ENCODE peak calls at places on chromosomes 11 and 22, in six cellular contexts. F is A549, A is endothelial cell of umbilical vein, J is K562, Y is HepG2, V is GM12878. C is an unnamed sample.

GRCh38 chr11:69931994-69932910 is 113.0 kb upstream of the FGF3 start:
- DNase-seq in V (no peak), Y (no peak), A (no peak), F (no peak), J (no peak), C (no peak)

GRCh38 chr11:92790376-92790775 is 179.1 kb upstream of the MTNR1B start:
- DNase-seq in V (no peak), Y (no peak), A (no peak), J (no peak), F (no peak), C (no peak)

GRCh38 chr11:33000181-33000580 is 15.5 kb upstream of the DEPDC7 start:
- DNase-seq in A (peak; percentile 60), Y (no peak), F (no peak), V (no peak), J (no peak), C (no peak)

GRCh38 chr11:132904091-132904490 is 628.2 kb downstream of the OPCML start:
- DNase-seq in F (no peak), J (no peak), Y (no peak), A (no peak), V (no peak), C (no peak)

GRCh38 chr11:2807801-2808241 is 77.8 kb downstream of the CDKN1C start:
- DNase-seq in Y (no peak), J (no peak), A (no peak), V (no peak), F (no peak), C (no peak)

GRCh38 chr22:48644108-48644507 is 1183.6 kb downstream of the BRD1 start:
- DNase-seq in Y (peak; percentile 46), F (no peak), J (no peak), V (no peak), A (no peak), C (peak; percentile 89)

GRCh38 chr11:9512370-9513019 is 51.7 kb downstream of the ZNF143 start:
- DNase-seq in F (no peak), J (no peak), V (no peak), Y (peak; percentile 28), A (no peak), C (no peak)

GRCh38 chr11:3022982-3023381 is 30.9 kb upstream of the NAP1L4 start:
- DNase-seq in Y (no peak), A (no peak), J (no peak), V (no peak), F (no peak), C (no peak)

GRCh38 chr11:70220920-70221319 is 17.8 kb downstream of the FADD start:
- DNase-seq in J (no peak), F (no peak), Y (no peak), A (no peak), V (no peak), C (no peak)

GRCh38 chr11:67382481-67383136 is 9.2 kb upstream of the RAD9A start:
- DNase-seq in Y (peak; percentile 67), J (peak; percentile 68), F (peak; percentile 74), V (no peak), A (peak; percentile 72), C (peak; percentile 90)

GRCh38 chr11:35962373-35963138 is 18.7 kb downstream of the LDLRAD3 start:
- DNase-seq in V (no peak), F (no peak), J (no peak), A (no peak), Y (no peak), C (no peak)

GRCh38 chr22:25488244-25489020 is 76.0 kb upstream of the GRK3 start:
- DNase-seq in Y (peak; percentile 52), V (peak; percentile 26), A (peak; percentile 71), F (peak; percentile 13), J (no peak), C (peak; percentile 18)

GRCh38 chr22:36510966-36511881 is 4.4 kb upstream of the FOXRED2 start:
- DNase-seq in F (peak; percentile 52), Y (peak; percentile 54), A (peak; percentile 52), V (no peak), J (no peak), C (peak; percentile 55)

GRCh38 chr11:121740902-121741301 is 288.1 kb upstream of the SORL1-AS1 start:
- DNase-seq in Y (no peak), J (no peak), F (no peak), V (no peak), A (no peak), C (no peak)

GRCh38 chr11:68441466-68442230 is 18.9 kb upstream of the PPP6R3 start:
- DNase-seq in Y (no peak), J (no peak), V (no peak), F (no peak), A (no peak), C (peak; percentile 83)

GRCh38 chr22:50525991-50526848 is 822 bp upstream of the SCO2 start:
- DNase-seq in A (peak; percentile 73), Y (peak; percentile 44), V (no peak), J (peak; percentile 78), F (peak; percentile 53), C (peak; percentile 89)

GRCh38 chr22:35451602-35452001 is 51.7 kb downstream of the MCM5 start:
- DNase-seq in A (no peak), J (no peak), F (no peak), V (no peak), Y (no peak), C (no peak)

GRCh38 chr11:36703055-36703404 is 105.0 kb upstream of the RAG2 start:
- DNase-seq in Y (no peak), J (no peak), A (no peak), V (no peak), F (no peak), C (no peak)

GRCh38 chr11:128324531-128325141 is 262.7 kb downstream of the ETS1 start:
- DNase-seq in Y (no peak), V (no peak), F (no peak), J (no peak), A (no peak), C (no peak)

GRCh38 chr11:72776844-72777754 is 16.7 kb downstream of the STARD10 start:
- DNase-seq in J (peak; percentile 90), A (no peak), F (no peak), Y (no peak), V (no peak), C (no peak)

GRCh38 chr11:113160652-113161051 is 153.7 kb upstream of the TTC12 start:
- DNase-seq in A (no peak), J (no peak), Y (no peak), V (no peak), F (no peak), C (no peak)

GRCh38 chr11:123584737-123585136 is 69.7 kb downstream of the SCN3B start:
- DNase-seq in V (no peak), A (no peak), J (no peak), F (no peak), Y (no peak), C (no peak)

GRCh38 chr11:119169272-119169719 is 771 bp downstream of the NLRX1 start:
- DNase-seq in V (no peak), Y (peak; percentile 37), F (peak; percentile 51), A (peak; percentile 48), J (no peak), C (peak; percentile 74)

DNA sequence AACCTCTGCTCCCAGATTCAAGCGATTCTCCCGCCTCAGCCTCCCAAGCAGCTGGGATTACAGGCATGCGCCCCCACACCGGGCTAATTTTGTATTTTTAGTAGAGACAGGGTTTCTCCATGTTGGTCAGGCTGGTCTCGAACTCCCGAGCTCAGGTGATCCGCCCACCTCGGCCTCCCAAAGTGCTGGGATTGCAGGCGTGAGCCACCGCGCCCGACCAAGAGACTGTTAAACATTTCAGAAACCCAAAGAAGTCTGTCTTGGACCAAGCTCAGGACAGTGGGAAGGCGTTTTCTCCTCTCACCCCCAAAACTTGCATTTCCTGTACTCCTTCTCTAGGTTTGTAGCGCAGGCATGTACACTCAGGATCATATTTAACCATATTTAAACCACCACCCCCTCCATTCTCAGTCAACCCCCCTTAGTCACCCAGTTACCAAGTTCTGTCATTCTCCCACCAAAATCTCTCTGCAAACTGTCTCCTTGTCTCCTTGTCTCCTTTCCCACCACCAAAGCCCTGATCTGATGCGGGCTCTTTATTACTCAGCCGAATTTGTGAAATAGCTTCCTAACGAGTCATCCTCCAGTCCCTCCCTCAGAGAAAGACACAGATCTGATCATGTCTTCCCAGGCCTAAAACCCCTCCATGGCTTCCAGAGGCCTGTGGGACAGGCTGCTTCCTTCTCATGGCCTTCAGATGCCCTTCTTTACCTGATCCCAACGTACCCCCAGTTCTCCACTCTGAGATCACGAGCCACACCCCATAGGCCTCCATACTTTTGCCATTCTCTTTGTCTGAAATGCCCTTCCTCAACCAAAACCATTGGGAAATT is 29.0 kb upstream of the CREB3L1 start:
- DNase-seq in F (peak; percentile 76), A (peak; percentile 33), Y (peak; percentile 33), J (peak; percentile 74), V (no peak), C (peak; percentile 77)
- TF ChIP-seq POLR2A in F (no peak), A (no peak), Y (no peak), J (peak; percentile 36), V (no peak), C (no peak)

DNA sequence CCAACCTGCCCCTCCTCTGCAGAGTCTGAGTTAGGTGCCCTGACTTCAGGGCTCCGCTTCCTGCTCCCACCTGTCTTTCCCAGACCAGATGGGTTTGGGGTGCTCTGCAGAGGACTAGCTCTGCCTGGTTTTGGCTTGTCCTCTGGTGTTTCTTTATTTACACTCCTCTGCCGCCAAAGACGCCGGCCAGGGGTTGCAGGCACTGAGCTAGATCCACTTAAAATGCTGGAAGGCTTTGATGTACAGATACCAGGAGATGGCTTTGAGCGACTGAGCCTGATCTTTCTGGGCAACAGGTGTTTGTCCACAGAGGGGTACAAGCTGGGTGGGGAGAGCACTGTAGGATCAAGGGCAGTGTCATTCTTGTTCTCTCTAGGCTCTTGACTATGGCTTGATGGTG is 3.9 kb downstream of the SELENOH start:
- DNase-seq in F (no peak), J (no peak), V (no peak), Y (no peak), A (no peak), C (no peak)
- TF ChIP-seq MYC in F (no peak), J (no peak), V (no peak), Y (no peak), A (no peak), C (no peak)

DNA sequence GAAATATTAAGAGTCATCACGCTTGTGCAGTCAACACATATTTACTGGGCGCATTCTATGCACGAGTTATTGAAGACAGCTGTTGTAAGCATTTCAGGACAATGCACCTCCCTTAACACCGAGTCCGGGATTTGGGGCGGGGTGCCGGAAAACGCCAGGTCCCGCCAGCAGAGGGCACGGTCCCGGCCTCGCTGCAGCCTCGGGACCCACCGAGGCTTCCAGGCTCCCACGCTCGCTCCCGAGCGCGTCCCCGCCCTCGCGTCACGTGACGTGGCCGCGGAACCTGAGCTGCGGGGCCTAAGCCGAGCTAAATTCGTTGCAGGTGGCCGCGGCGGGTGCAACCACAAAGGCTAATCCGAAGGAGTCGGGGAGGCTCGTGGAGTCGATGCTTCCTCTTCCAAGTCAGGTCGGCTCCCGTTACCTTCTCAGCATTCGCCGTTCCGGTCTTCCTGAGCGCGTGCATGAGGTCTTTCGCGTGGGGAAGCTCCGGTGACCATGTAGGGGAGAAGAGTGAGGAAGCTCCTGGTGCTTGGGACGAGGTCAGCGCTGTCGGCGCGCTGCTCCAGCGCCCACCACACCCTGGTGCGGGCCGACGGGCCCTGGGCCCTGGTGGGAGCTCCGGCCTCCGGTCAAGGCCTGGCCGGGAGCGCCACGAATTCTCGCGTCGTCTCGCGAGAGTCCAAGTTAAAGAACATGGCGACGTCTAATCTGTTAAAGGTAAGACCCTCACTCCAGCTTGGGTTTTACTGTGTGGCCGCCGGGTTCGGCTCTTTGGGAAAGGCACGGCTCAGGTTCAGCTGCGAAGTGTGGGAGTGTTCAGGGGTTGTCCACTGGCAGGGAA is at the start of gene CUL5:
- DNase-seq in A (peak; percentile 90), F (peak; percentile 67), Y (peak; percentile 85), V (peak; percentile 60), J (peak; percentile 90), C (peak; percentile 93)
- TF ChIP-seq POLR2A in A (peak; percentile 91), F (peak; percentile 68), Y (peak; percentile 85), V (peak; percentile 94), J (peak; percentile 94), C (peak; percentile 80)

GRCh38 chr11:134181707-134182106 is 42.1 kb downstream of the NCAPD3 start:
- DNase-seq in A (no peak), V (no peak), J (no peak), F (no peak), Y (no peak), C (no peak)
- TF ChIP-seq MYC in A (no peak), V (no peak), J (no peak), F (no peak), Y (no peak), C (no peak)